ENCODE peak calls at places on chromosomes 3 and 15, in six cellular contexts. R is germinal center; S is HTR-8/SVneo; H is activated gamma-delta T cell treated with Interleukin-2 at 50 U/mL for 16 hours; A is stimulated activated CD4-positive, alpha-beta T cell treated with anti-CD3 and anti-CD28 coated beads, Interleukin-2, amount 100 ng/mL, for 48 hours; E is foreskin fibroblast. G is an unnamed sample.
A peak's percentile ranks its signal among the peaks of the same experiment; 100 is the strongest.

GRCh38 chr3:28089527-28089897 is 151.9 kb upstream of the CMC1 start:
- DNase-seq in H (no peak), S (no peak), R (no peak), A (no peak), E (no peak), G (peak; percentile 49)

GRCh38 chr15:59222106-59222505 is 15.5 kb downstream of the LDHAL6B start:
- DNase-seq in R (no peak), E (peak; percentile 87), H (no peak), S (peak; percentile 55), A (no peak), G (no peak)

GRCh38 chr3:130316164-130316563 is 29.3 kb upstream of the COL6A5 start:
- DNase-seq in A (no peak), E (peak; percentile 42), S (no peak), R (no peak), H (no peak), G (no peak)

GRCh38 chr3:147813256-147813655 is 404.1 kb downstream of the ZIC1 start:
- DNase-seq in E (no peak), R (no peak), S (no peak), H (no peak), A (no peak), G (no peak)

GRCh38 chr3:194632211-194632982 is 822 bp downstream of the TMEM44 start:
- DNase-seq in A (no peak), E (peak; percentile 64), H (no peak), R (peak; percentile 14), S (no peak), G (peak; percentile 9)

GRCh38 chr3:5143459-5143858 is 21.4 kb downstream of the ARL8B start:
- DNase-seq in R (no peak), A (no peak), S (no peak), H (no peak), E (no peak), G (no peak)

GRCh38 chr3:16289144-16289889 is 24.3 kb downstream of the OXNAD1 start:
- DNase-seq in E (peak; percentile 78), R (no peak), A (no peak), H (no peak), S (no peak), G (no peak)

GRCh38 chr15:77791994-77792393 is 159.3 kb upstream of the LINGO1 start:
- DNase-seq in E (no peak), R (no peak), H (no peak), S (no peak), A (no peak), G (no peak)

GRCh38 chr3:195764961-195765706 is 44.4 kb downstream of the MUC20 start:
- DNase-seq in H (no peak), R (no peak), E (no peak), S (no peak), A (no peak), G (no peak)

GRCh38 chr3:146065573-146066006 is 95.4 kb downstream of the PLOD2 start:
- DNase-seq in R (no peak), H (no peak), E (peak; percentile 83), A (peak; percentile 2), S (no peak), G (no peak)

GRCh38 chr3:62414786-62415185 is 41.4 kb upstream of the FEZF2 start:
- DNase-seq in A (no peak), S (no peak), H (no peak), E (no peak), R (no peak), G (no peak)

GRCh38 chr3:23035927-23036640 is 167.0 kb upstream of the UBE2E2 start:
- DNase-seq in R (no peak), E (no peak), A (no peak), H (peak; percentile 51), S (no peak), G (no peak)

GRCh38 chr3:139827833-139828232 is 107.2 kb upstream of the CLSTN2 start:
- DNase-seq in S (no peak), A (no peak), H (no peak), R (no peak), E (no peak), G (no peak)